ENCODE peak calls at places on chromosomes 12 and 14, in nine cellular contexts. P, K, H, L, S, V, D, U and X are unnamed samples.

GRCh38 chr14:33758545-33758944 is 192.3 kb downstream of the EGLN3 start:
- DNase-seq in D (no peak), K (no peak), P (no peak), L (no peak), U (no peak), V (no peak), S (no peak), H (no peak), X (no peak)

GRCh38 chr14:29814153-29815057 is 113.2 kb downstream of the PRKD1 start:
- DNase-seq in V (peak), D (no peak), P (no peak), K (no peak), U (no peak), S (no peak), L (peak), H (no peak), X (no peak)

GRCh38 chr14:69326611-69327010 is 66.7 kb downstream of the GALNT16 start:
- DNase-seq in P (no peak), V (peak), S (no peak), H (no peak), K (no peak), U (no peak), L (no peak), D (peak), X (peak)

GRCh38 chr12:45893240-45893639 is 97.1 kb downstream of the SCAF11 start:
- DNase-seq in L (no peak), V (no peak), S (peak), H (no peak), K (peak), P (no peak), U (no peak), D (no peak), X (no peak)

GRCh38 chr14:101495827-101496778 is 65.2 kb upstream of the DIO3 start:
- DNase-seq in K (no peak), U (no peak), H (peak), V (peak), L (peak), P (no peak), S (no peak), D (peak), X (peak)

GRCh38 chr14:26839481-26839880 is 241.6 kb upstream of the NOVA1 start:
- DNase-seq in V (no peak), K (no peak), S (no peak), U (no peak), H (no peak), D (no peak), L (no peak), P (no peak), X (no peak)

GRCh38 chr14:93996130-93996695 is 888 bp upstream of the CCDC197 start:
- DNase-seq in U (no peak), H (no peak), D (no peak), L (no peak), K (no peak), S (no peak), V (no peak), P (no peak), X (no peak)

GRCh38 chr12:54417712-54418440 is 1.2 kb downstream of the ITGA5 start:
- DNase-seq in S (peak), V (no peak), H (no peak), P (no peak), D (no peak), K (no peak), U (no peak), L (no peak), X (no peak)

GRCh38 chr12:93537769-93538168 is 34.7 kb upstream of the SOCS2 start:
- DNase-seq in D (no peak), P (no peak), S (no peak), K (no peak), L (no peak), H (no peak), U (no peak), V (no peak), X (no peak)

GRCh38 chr12:93541578-93542217 is 30.8 kb upstream of the SOCS2 start:
- DNase-seq in K (no peak), S (no peak), L (no peak), H (no peak), V (no peak), U (no peak), D (no peak), P (no peak), X (no peak)

GRCh38 chr12:93536766-93537515 is 35.5 kb upstream of the SOCS2 start:
- DNase-seq in H (no peak), P (no peak), D (no peak), V (no peak), U (no peak), S (no peak), L (no peak), K (no peak), X (no peak)

GRCh38 chr12:93540506-93540905 is 32.0 kb upstream of the SOCS2 start:
- DNase-seq in P (no peak), D (no peak), V (no peak), S (no peak), U (no peak), L (no peak), K (no peak), H (no peak), X (no peak)

DNA sequence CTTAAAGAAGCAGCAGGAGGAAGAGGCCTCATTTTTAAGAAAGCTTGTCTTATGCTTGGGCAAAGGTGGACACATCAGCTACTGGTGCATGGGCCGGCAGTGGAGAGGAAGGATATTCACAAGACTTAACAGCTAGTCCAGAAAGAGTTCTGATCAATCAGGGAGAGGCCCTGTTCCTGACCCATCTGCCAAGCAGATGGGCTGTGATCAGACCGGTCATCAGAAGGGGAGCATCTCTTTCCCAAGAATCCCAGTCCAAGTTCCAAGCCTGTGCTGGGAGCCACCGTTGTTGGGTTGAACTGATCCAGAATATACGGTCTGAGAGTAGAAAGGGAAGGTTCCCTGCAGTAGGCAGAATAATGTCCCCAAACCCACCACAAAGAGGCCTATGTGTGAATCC is 32.7 kb upstream of the SOCS2 start:
- DNase-seq in S (no peak), P (no peak), K (no peak), U (no peak), D (no peak), H (no peak), V (no peak), L (no peak), X (no peak)
- H3K27ac ChIP-seq in S (no peak), P (peak), K (no peak), U (no peak), D (no peak), H (no peak), V (no peak), L (no peak), X (peak)

DNA sequence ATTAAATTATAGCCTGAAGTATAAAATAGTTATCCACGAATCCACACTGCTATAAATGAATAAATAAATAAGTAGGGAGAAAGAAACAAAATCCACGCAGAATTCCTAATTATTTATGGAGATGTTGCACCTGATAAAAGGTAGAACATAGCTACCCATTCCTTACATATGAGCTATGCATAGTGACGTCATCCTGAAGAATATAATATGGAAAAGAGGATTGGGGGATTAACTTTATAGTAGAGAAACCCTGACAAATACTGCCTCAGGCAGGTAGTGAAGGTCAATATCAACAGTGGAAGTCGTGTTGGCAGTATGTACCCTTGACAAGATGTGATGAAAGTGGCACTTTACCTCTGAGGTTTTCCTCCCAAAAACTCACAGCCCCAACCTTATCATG is 82.5 kb downstream of the PLCZ1 start:
- DNase-seq in U (no peak), S (no peak), V (no peak), K (no peak), L (no peak), H (no peak), P (no peak), D (no peak), X (no peak)
- TF ChIP-seq CTCF in U (no peak), S (no peak), V (no peak), K (no peak), L (no peak), H (no peak), P (no peak), D (no peak), X (no peak)

DNA sequence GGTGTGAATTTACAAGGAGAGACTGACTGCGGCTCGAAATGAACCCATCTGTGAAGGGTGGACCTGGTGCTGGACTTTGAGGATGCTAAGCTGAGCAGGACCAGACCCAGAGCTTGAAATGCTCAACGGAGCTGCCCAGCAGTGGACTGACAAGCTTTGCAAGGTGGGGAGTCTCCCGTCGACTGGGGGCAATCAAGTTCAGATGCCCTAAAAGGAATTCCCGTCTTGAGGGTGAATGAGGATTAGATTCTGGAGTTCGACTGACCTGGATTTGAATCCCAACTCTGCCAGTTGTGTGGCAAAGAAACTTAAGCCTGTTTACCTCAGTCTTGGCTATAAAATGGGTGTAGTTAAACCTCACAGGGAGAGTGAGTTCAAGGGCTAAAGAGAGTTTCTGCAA is 204.4 kb upstream of the LHX5 start:
- DNase-seq in K (no peak), U (no peak), L (no peak), P (no peak), D (no peak), H (no peak), S (no peak), V (no peak), X (no peak)
- H3K4me3 ChIP-seq in K (no peak), U (no peak), L (no peak), P (no peak), D (no peak), H (no peak), S (no peak), V (no peak), X (no peak)

GRCh38 chr14:65167072-65167645 is 64.8 kb upstream of the MAX start:
- DNase-seq in S (no peak), V (no peak), P (no peak), L (no peak), K (no peak), H (no peak), D (no peak), U (no peak), X (no peak)

GRCh38 chr14:65170768-65171251 is 68.5 kb upstream of the MAX start:
- DNase-seq in D (no peak), S (peak), U (no peak), V (no peak), P (no peak), H (no peak), L (peak), K (peak), X (no peak)

GRCh38 chr14:65168840-65169239 is 66.5 kb upstream of the MAX start:
- DNase-seq in P (no peak), D (no peak), V (no peak), H (no peak), S (no peak), L (no peak), K (peak), U (no peak), X (no peak)

GRCh38 chr14:65169351-65169750 is 67.0 kb upstream of the MAX start:
- DNase-seq in S (no peak), P (no peak), L (no peak), D (no peak), U (no peak), V (no peak), K (peak), H (no peak), X (no peak)

GRCh38 chr14:65170318-65170717 is 68.0 kb upstream of the MAX start:
- DNase-seq in U (no peak), H (no peak), D (no peak), K (no peak), V (no peak), L (no peak), S (no peak), P (no peak), X (no peak)
- H3K27ac ChIP-seq in U (no peak), H (peak), D (no peak), K (no peak), V (no peak), L (peak), S (no peak), P (no peak), X (no peak)

GRCh38 chr12:92574046-92574783 is 128.6 kb upstream of the PLEKHG7 start:
- DNase-seq in P (no peak), U (no peak), D (no peak), V (no peak), H (no peak), S (peak), L (no peak), K (peak), X (no peak)
- TF ChIP-seq CTCF in P (no peak), U (peak), D (peak), V (no peak), H (no peak), S (peak), L (no peak), K (peak), X (no peak)

GRCh38 chr12:79936670-79937069 is 1.8 kb upstream of the PPP1R12A start:
- DNase-seq in U (no peak), K (no peak), D (no peak), P (no peak), L (no peak), V (no peak), H (no peak), S (no peak), X (no peak)
- H3K4me3 ChIP-seq in U (no peak), K (peak), D (no peak), P (peak), L (no peak), V (no peak), H (peak), S (no peak), X (peak)

DNA sequence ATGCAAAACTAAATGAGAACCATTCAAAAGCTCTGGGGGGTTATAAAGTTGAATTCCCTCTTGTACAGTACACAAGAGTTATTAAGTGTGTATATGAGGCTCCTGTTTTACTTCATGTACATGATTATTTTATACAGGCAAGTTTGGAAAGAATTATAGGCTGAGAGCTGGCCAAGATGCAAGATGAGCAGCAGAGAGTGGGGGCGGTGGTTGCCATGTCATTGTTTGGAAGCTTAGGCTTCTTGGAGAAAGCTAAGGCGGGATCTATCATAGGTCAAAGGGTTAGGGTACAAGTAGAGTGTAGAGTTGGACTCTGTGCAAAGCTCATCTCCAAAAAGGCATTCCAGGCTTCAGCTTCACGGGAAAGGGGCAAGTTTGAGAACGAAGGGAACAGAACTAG is 297.1 kb upstream of the TBX3 start:
- DNase-seq in H (no peak), K (no peak), S (no peak), U (no peak), P (no peak), D (no peak), V (no peak), L (no peak), X (no peak)
- H3K27ac ChIP-seq in H (no peak), K (no peak), S (no peak), U (no peak), P (no peak), D (no peak), V (no peak), L (no peak), X (no peak)

DNA sequence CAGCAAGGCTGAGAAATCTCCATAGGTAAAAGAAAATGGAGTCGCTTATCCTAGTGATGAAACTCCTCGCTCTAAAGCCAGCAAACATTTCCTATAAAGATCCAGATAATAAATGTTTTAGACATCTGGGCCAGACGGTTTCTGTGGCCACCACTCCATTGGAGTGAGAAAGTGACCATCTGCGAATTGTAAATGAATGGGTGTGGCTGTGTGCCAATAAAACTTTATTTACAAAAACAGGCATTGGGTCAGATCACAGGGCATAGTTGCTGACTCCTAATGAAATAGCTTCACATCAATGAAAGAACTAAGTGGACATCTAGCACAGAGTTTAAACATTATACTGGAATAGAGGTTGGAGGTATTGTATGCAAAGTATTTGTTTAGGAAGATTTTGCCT is 15.7 kb upstream of the FZD10 start:
- DNase-seq in U (no peak), H (no peak), D (no peak), K (no peak), V (no peak), S (no peak), P (no peak), L (no peak), X (no peak)
- TF ChIP-seq CTCF in U (no peak), H (no peak), D (no peak), K (no peak), V (no peak), S (no peak), P (no peak), L (no peak), X (no peak)